ENCODE peak calls at places on chromosomes 12 and 14, in six cellular contexts. X is AG09309, M is AG04450, U is tibial artery, G is fibroblast of the aortic adventitia, S is GM23338. H is an unnamed sample.

GRCh38 chr12:31772685-31773222 is 43.9 kb upstream of the AMN1 start:
- DNase-seq in G (no peak), U (no peak), M (no peak), S (peak), X (no peak), H (no peak)

GRCh38 chr12:43896496-43896895 is 60.6 kb downstream of the TMEM117 start:
- DNase-seq in X (no peak), S (no peak), G (no peak), U (no peak), M (no peak), H (peak)

GRCh38 chr12:105476616-105477015 is 146.1 kb downstream of the C12orf75 start:
- DNase-seq in X (no peak), M (no peak), G (no peak), U (no peak), S (no peak), H (no peak)

GRCh38 chr14:54025661-54026060 is 69.0 kb upstream of the BMP4 start:
- DNase-seq in X (peak), M (no peak), G (peak), U (no peak), S (peak), H (peak)

GRCh38 chr12:80892597-80893445 is 44.9 kb downstream of the LIN7A start:
- DNase-seq in X (peak), G (no peak), U (no peak), M (no peak), S (no peak), H (no peak)

GRCh38 chr12:10392394-10392930 is 2.6 kb upstream of the KLRK1 start:
- DNase-seq in U (peak), X (peak), M (no peak), G (peak), S (no peak), H (no peak)

GRCh38 chr14:53696217-53696965 is 260.2 kb downstream of the BMP4 start:
- DNase-seq in X (no peak), G (no peak), S (no peak), M (no peak), U (no peak), H (peak)

GRCh38 chr12:57965766-57966165 is 24.4 kb downstream of the ATP23 start:
- DNase-seq in X (no peak), S (no peak), G (no peak), M (no peak), U (no peak), H (no peak)

GRCh38 chr12:77893918-77894317 is 63.2 kb downstream of the NAV3 start:
- DNase-seq in G (peak), S (peak), M (no peak), X (no peak), U (no peak), H (peak)

GRCh38 chr12:11730299-11731041 is 81.0 kb downstream of the ETV6 start:
- DNase-seq in X (no peak), M (no peak), G (no peak), U (no peak), S (peak), H (no peak)

GRCh38 chr14:106530423-106531107 is 1004.2 kb downstream of the TMEM121 start:
- DNase-seq in M (no peak), G (no peak), S (peak), U (no peak), X (no peak), H (no peak)

GRCh38 chr12:55636116-55636655 is 506 bp upstream of the OR10P1 start:
- DNase-seq in G (no peak), S (no peak), M (no peak), U (no peak), X (no peak), H (no peak)

GRCh38 chr12:113299619-113300237 is 35.2 kb downstream of the SLC8B1 start:
- DNase-seq in G (peak), U (peak), X (peak), M (peak), S (peak), H (peak)

GRCh38 chr14:47273939-47274338 is 401.5 kb downstream of the MDGA2 start:
- DNase-seq in S (no peak), G (no peak), M (no peak), U (no peak), X (no peak), H (no peak)

GRCh38 chr12:83827193-83827592 is 1085.4 kb downstream of the SLC6A15 start:
- DNase-seq in X (no peak), U (no peak), G (no peak), S (no peak), M (no peak), H (no peak)

GRCh38 chr12:68853396-68854077 is 45.6 kb downstream of the MDM2 start:
- DNase-seq in M (no peak), U (no peak), X (no peak), G (no peak), S (no peak), H (no peak)

GRCh38 chr12:102567031-102567985 is 86.9 kb upstream of the IGF1 start:
- DNase-seq in G (peak), X (peak), U (no peak), S (no peak), M (peak), H (peak)

GRCh38 chr12:125069616-125070015 is 4.4 kb downstream of the AACS start:
- DNase-seq in X (no peak), G (no peak), S (no peak), U (no peak), M (no peak), H (no peak)

GRCh38 chr12:12899530-12900380 is 8.4 kb downstream of the GPRC5A start:
- DNase-seq in M (peak), G (peak), S (no peak), X (peak), U (peak), H (peak)

GRCh38 chr12:2806700-2807099 is 5.8 kb upstream of the ITFG2 start:
- DNase-seq in S (no peak), M (no peak), X (no peak), U (no peak), G (no peak), H (no peak)

GRCh38 chr12:111850526-111850925 is 8.5 kb downstream of the MAPKAPK5 start:
- DNase-seq in U (no peak), X (no peak), M (no peak), S (no peak), G (no peak), H (no peak)

GRCh38 chr12:22541496-22541895 is 2.8 kb downstream of the C2CD5 start:
- DNase-seq in G (peak), U (no peak), X (no peak), S (no peak), M (no peak), H (no peak)

GRCh38 chr12:91171475-91171874 is 11.1 kb downstream of the DCN start:
- DNase-seq in X (no peak), M (no peak), U (no peak), S (no peak), G (no peak), H (no peak)

GRCh38 chr14:105119410-105120025 is 49.1 kb downstream of the JAG2 start:
- DNase-seq in S (no peak), M (no peak), X (no peak), U (no peak), G (no peak), H (no peak)

GRCh38 chr12:49920241-49920914 is 16.7 kb upstream of the FAIM2 start:
- DNase-seq in U (peak), G (peak), M (no peak), S (no peak), X (no peak), H (no peak)

GRCh38 chr12:112111931-112112330 is 3.3 kb upstream of the NAA25 start:
- DNase-seq in U (no peak), M (no peak), G (no peak), S (no peak), X (no peak), H (no peak)

GRCh38 chr12:57738661-57739237 is at the start of gene AGAP2:
- DNase-seq in U (no peak), S (peak), X (no peak), M (no peak), G (no peak), H (no peak)

GRCh38 chr12:24997970-24998582 is 49.2 kb upstream of the BCAT1 start:
- DNase-seq in U (no peak), S (no peak), M (peak), G (peak), X (peak), H (no peak)

GRCh38 chr14:23183479-23183878 is at the start of gene SLC7A8:
- DNase-seq in U (peak), X (no peak), G (no peak), S (peak), M (no peak), H (no peak)

GRCh38 chr12:6765048-6765633 is 1.0 kb upstream of the PTMS start:
- DNase-seq in G (no peak), S (no peak), U (no peak), X (no peak), M (no peak), H (no peak)

GRCh38 chr14:36661506-36662257 is at the start of gene PAX9:
- DNase-seq in X (peak), U (peak), M (no peak), S (peak), G (peak), H (peak)

GRCh38 chr14:37592288-37593274 is 2.5 kb downstream of the FOXA1 start:
- DNase-seq in S (peak), M (no peak), G (no peak), U (no peak), X (no peak), H (no peak)

GRCh38 chr14:93045965-93046695 is 69.6 kb downstream of the ITPK1 start:
- DNase-seq in X (peak), M (peak), S (no peak), G (peak), U (no peak), H (no peak)

GRCh38 chr14:51776102-51776894 is 84.1 kb upstream of the GNG2 start:
- DNase-seq in S (peak), G (peak), M (peak), X (no peak), U (peak), H (no peak)

GRCh38 chr14:100803694-100804075 is 22.2 kb upstream of the MEG3 start:
- DNase-seq in U (no peak), G (no peak), S (no peak), X (no peak), M (no peak), H (no peak)
- TF ChIP-seq CTCF in U (no peak), G (no peak), S (no peak), X (no peak), M (no peak), H (no peak)

GRCh38 chr14:69614592-69614991 is 3.2 kb downstream of the SUSD6 start:
- DNase-seq in S (no peak), G (no peak), M (no peak), X (no peak), U (peak), H (no peak)
- H3K4me3 ChIP-seq in S (no peak), G (no peak), M (no peak), X (no peak), U (no peak), H (no peak)

GRCh38 chr12:75488553-75488952 is 8.0 kb downstream of the GLIPR1 start:
- DNase-seq in S (peak), G (peak), X (no peak), U (no peak), M (no peak), H (no peak)
- TF ChIP-seq CTCF in S (peak), G (peak), X (peak), U (peak), M (peak), H (peak)

GRCh38 chr12:86265329-86265695 is 9.1 kb upstream of the MGAT4C start:
- DNase-seq in S (no peak), X (no peak), M (no peak), U (no peak), G (no peak), H (no peak)

GRCh38 chr12:86261142-86261541 is 5.0 kb upstream of the MGAT4C start:
- DNase-seq in M (no peak), S (no peak), U (no peak), X (no peak), G (peak), H (no peak)

GRCh38 chr12:86261606-86262005 is 5.4 kb upstream of the MGAT4C start:
- DNase-seq in S (peak), M (no peak), G (no peak), U (no peak), X (no peak), H (no peak)

GRCh38 chr12:86260183-86260582 is 4.0 kb upstream of the MGAT4C start:
- DNase-seq in X (no peak), U (no peak), S (no peak), G (no peak), M (no peak), H (no peak)

DNA sequence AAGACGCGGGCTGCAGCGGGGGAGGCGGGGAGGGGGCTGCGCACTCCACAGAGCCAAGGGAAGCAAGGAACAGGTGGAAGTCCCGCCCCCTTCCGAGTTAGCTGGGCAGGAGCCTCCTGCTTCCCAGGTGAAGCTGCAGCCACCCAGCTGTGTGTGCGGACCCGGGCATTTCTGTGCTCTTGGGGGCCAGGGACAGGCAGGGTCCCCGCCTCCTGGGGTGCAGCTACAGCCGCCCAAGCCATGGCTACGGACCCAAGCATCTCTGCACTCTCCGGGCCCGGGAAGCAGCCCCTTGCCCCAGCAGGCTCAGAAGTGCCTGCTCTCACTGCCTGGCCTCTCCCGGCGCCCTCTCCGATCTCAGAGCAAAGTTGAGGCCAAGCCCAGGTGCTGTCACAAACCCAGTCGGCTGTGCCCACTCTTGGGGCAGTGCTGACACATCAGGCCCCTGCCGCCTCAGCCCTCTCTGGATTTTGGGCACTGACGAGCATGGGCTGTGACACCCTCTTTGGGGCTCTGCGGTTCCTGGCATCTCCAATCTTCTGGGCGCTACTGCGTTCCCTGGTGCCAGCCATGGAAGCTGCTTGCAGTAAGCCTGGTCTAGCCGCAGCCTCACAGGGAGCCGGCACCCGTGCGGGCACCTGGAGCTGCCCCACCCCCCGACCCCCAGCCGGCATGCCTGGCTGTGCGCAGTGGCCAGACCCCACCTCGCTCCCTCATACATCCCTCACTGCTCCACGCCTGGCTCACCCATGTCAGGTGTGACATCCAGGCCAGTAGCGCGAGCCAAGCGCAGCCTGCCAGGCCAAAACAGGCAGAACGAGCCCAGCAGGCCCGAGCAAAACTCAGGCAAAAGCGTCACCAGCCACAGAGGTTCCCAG is 8.5 kb upstream of the MGAT4C start:
- DNase-seq in U (no peak), G (no peak), S (peak), X (no peak), M (no peak), H (no peak)
- H3K4me3 ChIP-seq in U (peak), G (no peak), S (peak), X (no peak), M (no peak), H (peak)

DNA sequence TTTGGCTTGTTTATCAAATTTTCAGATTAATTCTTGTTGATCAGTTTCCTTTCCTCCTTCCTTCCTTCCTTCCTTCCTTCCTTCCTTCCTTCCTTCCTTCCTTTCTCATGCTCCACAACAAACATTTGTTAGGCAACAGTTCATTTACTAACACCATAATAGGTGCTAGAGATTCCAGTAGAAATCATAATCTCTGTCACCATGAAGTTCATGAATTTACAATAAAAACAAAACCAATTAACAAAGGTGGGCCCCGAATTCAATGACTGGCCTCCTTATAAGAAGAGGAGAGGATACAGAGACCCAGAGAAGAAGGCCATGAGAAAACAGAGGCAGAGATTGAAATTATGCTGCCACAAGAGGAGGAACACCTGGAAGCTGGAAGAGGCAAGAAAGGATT is 266.9 kb upstream of the GARIN6 start:
- DNase-seq in G (no peak), U (no peak), S (no peak), X (no peak), M (no peak), H (no peak)
- TF ChIP-seq CTCF in G (no peak), U (no peak), S (no peak), X (no peak), M (no peak), H (no peak)

H was measured in epithelial cell of proximal tubule.